ENCODE peak calls at places on chromosomes 6 and 20, in seven cellular contexts. N, K, W, I, P, C and E are unnamed samples.

GRCh38 chr6:108694816-108695215 is 134.1 kb downstream of the FOXO3 start:
- DNase-seq in N (no peak), K (peak), W (no peak), I (no peak), P (no peak), C (no peak), E (no peak)

GRCh38 chr6:77124604-77125003 is 338.7 kb downstream of the HTR1B start:
- DNase-seq in N (no peak), K (peak), W (no peak), I (no peak), P (no peak), C (no peak), E (no peak)

GRCh38 chr20:24158271-24158670 is 169.7 kb upstream of the GGTLC1 start:
- DNase-seq in N (no peak), K (no peak), W (no peak), I (no peak), P (no peak), C (no peak), E (no peak)

GRCh38 chr6:138533667-138534066 is 34.4 kb upstream of the NHSL1 start:
- DNase-seq in N (no peak), K (no peak), W (no peak), I (no peak), P (no peak), C (no peak), E (no peak)

GRCh38 chr6:36314221-36315014 is 22.3 kb downstream of the BNIP5 start:
- DNase-seq in N (no peak), K (peak), W (no peak), I (peak), P (no peak), C (no peak), E (no peak)

GRCh38 chr20:4341804-4342560 is 326.6 kb upstream of the RNF24 start:
- DNase-seq in N (no peak), K (peak), W (no peak), I (no peak), P (no peak), C (no peak), E (no peak)

GRCh38 chr6:29705389-29706231 is 17.6 kb upstream of the HLA-F start:
- DNase-seq in N (no peak), K (peak), W (no peak), I (peak), P (no peak), C (no peak), E (no peak)

GRCh38 chr6:163956571-163957407 is 542.3 kb downstream of the QKI start:
- DNase-seq in N (peak), K (peak), W (peak), I (peak), P (peak), C (peak), E (peak)

GRCh38 chr20:63568986-63569949 is 4.8 kb downstream of the HELZ2 start:
- DNase-seq in N (no peak), K (no peak), W (no peak), I (no peak), P (no peak), C (no peak), E (no peak)

GRCh38 chr20:50737352-50737751 is 6.0 kb downstream of the PARD6B start:
- DNase-seq in N (no peak), K (no peak), W (no peak), I (no peak), P (no peak), C (no peak), E (no peak)

GRCh38 chr20:25083141-25083772 is 1.3 kb upstream of the VSX1 start:
- DNase-seq in N (no peak), K (no peak), W (no peak), I (no peak), P (no peak), C (no peak), E (no peak)